ENCODE peak calls at places on chromosomes 5 and 9, in ten cellular contexts. V is endothelial cell, Z is HCT116, Q is mesothelial cell of epicardium, K is left ventricle myocardium inferior, P is epithelial cell of proximal tubule, H is tibial nerve, D is body of pancreas, T is lung, U is cardiac fibroblast. B is an unnamed sample.

GRCh38 chr9:95515272-95516113 is 1.3 kb downstream of the PTCH1 start:
- DNase-seq in V (peak; percentile 62), Z (no peak), Q (no peak), K (no peak), P (no peak), H (no peak), D (peak; percentile 25), T (no peak), U (no peak), B (peak; percentile 39)

GRCh38 chr5:113005454-113005853 is 28.9 kb downstream of the DCP2 start:
- DNase-seq in V (no peak), Z (no peak), Q (no peak), K (no peak), P (no peak), H (no peak), D (no peak), T (no peak), U (peak; percentile 77), B (no peak)

GRCh38 chr5:52786937-52787599 is 648 bp upstream of the ITGA1 start:
- DNase-seq in V (no peak), Z (peak; percentile 50), Q (no peak), K (no peak), P (no peak), H (no peak), D (peak; percentile 55), T (peak; percentile 36), U (peak; percentile 38), B (peak; percentile 71)

GRCh38 chr5:32100230-32100629 is 73.9 kb downstream of the GOLPH3 start:
- DNase-seq in V (peak; percentile 33), Z (no peak), Q (no peak), K (no peak), P (no peak), H (no peak), D (no peak), T (no peak), U (no peak), B (no peak)

GRCh38 chr9:116157436-116158138 is 4.0 kb downstream of the PAPPA start:
- DNase-seq in V (no peak), Z (no peak), Q (no peak), K (no peak), P (no peak), H (no peak), D (no peak), T (no peak), U (peak; percentile 63), B (no peak)

GRCh38 chr5:17314907-17315471 is 97.6 kb downstream of the BASP1 start:
- DNase-seq in V (no peak), Z (no peak), Q (no peak), K (no peak), P (no peak), H (no peak), D (no peak), T (no peak), U (peak; percentile 56), B (no peak)

GRCh38 chr9:26947736-26948135 is 694 bp upstream of the PLAA start:
- DNase-seq in V (no peak), Z (no peak), Q (no peak), K (no peak), P (no peak), H (no peak), D (no peak), T (no peak), U (no peak), B (no peak)

GRCh38 chr5:124492444-124493224 is 253.8 kb downstream of the ZNF608 start:
- DNase-seq in V (no peak), Z (no peak), Q (no peak), K (no peak), P (no peak), H (no peak), D (no peak), T (no peak), U (no peak), B (no peak)

GRCh38 chr5:134396274-134396673 is 15.4 kb downstream of the CDKN2AIPNL start:
- DNase-seq in V (no peak), Z (no peak), Q (no peak), K (no peak), P (no peak), H (no peak), D (no peak), T (no peak), U (no peak), B (no peak)

GRCh38 chr5:149420509-149421371 is 41.6 kb upstream of the IL17B start:
- DNase-seq in V (no peak), Z (no peak), Q (no peak), K (no peak), P (no peak), H (no peak), D (no peak), T (no peak), U (peak; percentile 73), B (no peak)

GRCh38 chr5:107806705-107807104 is 136.0 kb upstream of the EFNA5 start:
- DNase-seq in V (no peak), Z (peak; percentile 19), Q (no peak), K (no peak), P (peak; percentile 62), H (no peak), D (no peak), T (no peak), U (no peak), B (no peak)

DNA sequence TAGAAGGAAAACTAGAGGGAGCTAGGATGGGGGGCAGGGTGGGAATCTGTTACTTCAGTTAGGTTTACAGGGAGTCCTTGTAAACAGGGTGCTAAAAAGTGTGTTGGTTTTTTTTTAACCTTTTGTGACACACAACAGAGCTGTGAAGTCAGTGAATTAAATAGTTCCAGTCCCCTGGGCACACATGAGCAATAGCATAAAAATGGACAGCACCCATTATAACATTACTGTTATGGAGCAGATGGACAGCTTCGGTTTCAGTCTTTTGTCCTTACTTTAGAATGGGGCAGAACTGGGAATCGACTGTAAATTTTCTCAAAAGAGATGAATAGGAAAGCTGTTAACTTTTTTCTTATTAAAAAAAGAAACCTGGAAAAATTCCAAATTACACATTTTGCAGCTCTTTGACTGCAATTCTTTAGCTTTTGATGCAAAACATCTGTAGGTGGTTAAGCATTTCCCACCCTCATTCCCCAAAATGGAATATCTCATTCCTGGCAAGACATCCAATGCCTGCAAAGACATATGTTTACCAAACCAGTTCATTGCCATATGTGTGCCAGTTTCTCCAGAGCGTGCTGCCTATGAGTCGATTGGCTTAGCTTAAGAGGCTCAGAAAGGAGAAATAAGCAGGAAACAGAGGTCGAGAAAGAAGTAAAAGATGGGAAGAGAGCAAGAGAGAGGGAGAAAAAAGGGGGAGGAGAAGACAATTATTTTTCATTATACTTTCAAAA is 212.3 kb upstream of the TMEM161B start:
- DNase-seq in V (no peak), Z (no peak), Q (no peak), K (no peak), P (no peak), H (no peak), D (no peak), T (no peak), U (peak; percentile 3), B (no peak)
- TF ChIP-seq CTCF in V (no peak), Z (no peak), Q (no peak), K (no peak), P (no peak), H (no peak), D (no peak), T (no peak), U (no peak), B (no peak)

DNA sequence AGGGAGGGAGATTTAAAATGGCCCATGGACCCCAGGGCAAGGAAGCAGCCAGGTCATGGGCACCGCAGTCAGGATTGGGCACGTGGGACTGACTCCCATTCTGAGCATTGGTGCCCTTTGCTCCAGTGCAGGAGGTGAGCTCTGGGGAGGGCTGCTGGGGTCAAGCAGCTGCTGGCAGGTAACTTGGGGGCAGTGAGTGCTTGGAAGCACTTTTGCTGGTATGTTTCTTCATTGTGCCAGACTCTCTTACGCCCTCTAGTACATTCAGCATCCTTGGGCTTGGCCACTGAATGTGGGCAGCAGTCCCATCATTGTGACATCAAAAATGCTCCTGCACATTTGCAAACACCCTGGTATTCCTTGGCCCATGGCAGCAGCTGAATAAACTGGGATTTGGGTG is 32.7 kb downstream of the PRRC2B start:
- DNase-seq in V (no peak), Z (no peak), Q (no peak), K (no peak), P (no peak), H (no peak), D (no peak), T (no peak), U (no peak), B (no peak)
- TF ChIP-seq CTCF in V (no peak), Z (no peak), Q (no peak), K (no peak), P (no peak), H (no peak), D (no peak), T (no peak), U (no peak), B (no peak)

DNA sequence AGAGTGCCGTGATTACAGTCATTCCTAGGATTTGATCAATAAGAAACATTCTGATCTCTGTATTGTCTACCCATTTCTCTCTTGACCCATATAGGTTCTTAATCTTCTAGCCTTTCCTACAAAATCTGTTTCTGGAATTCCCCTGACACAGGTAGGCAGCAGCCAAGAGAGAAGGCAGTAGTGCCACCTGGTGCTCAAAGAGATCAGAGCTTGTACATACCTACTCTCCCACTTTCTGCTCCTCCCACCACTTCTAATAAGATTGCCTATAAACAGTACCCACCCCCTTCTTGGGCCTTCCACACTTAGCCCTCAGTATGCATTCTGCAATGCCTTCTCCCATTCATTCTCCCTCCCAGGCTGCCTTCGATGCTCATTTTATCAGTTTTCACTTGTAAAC is 117.4 kb upstream of the RORB start:
- DNase-seq in V (peak; percentile 47), Z (peak; percentile 2), Q (no peak), K (no peak), P (peak; percentile 15), H (no peak), D (peak; percentile 21), T (no peak), U (no peak), B (no peak)
- TF ChIP-seq CTCF in V (no peak), Z (no peak), Q (peak; percentile 10), K (peak; percentile 27), P (peak; percentile 82), H (no peak), D (peak; percentile 47), T (no peak), U (no peak), B (no peak)

GRCh38 chr5:62590396-62590795 is 11.8 kb downstream of the LRRC70 start:
- DNase-seq in V (no peak), Z (no peak), Q (no peak), K (no peak), P (no peak), H (no peak), D (no peak), T (no peak), U (no peak), B (no peak)

GRCh38 chr5:62587737-62588136 is 9.1 kb downstream of the LRRC70 start:
- DNase-seq in V (no peak), Z (no peak), Q (no peak), K (no peak), P (no peak), H (no peak), D (no peak), T (no peak), U (peak; percentile 44), B (no peak)

GRCh38 chr5:62588668-62589067 is 10.0 kb downstream of the LRRC70 start:
- DNase-seq in V (no peak), Z (no peak), Q (no peak), K (no peak), P (no peak), H (no peak), D (no peak), T (no peak), U (no peak), B (no peak)

GRCh38 chr5:62592558-62592957 is 13.9 kb downstream of the LRRC70 start:
- DNase-seq in V (no peak), Z (no peak), Q (no peak), K (no peak), P (no peak), H (no peak), D (no peak), T (peak; percentile 30), U (peak; percentile 28), B (no peak)

GRCh38 chr5:62589504-62589903 is 10.9 kb downstream of the LRRC70 start:
- DNase-seq in V (no peak), Z (no peak), Q (no peak), K (no peak), P (no peak), H (no peak), D (no peak), T (no peak), U (no peak), B (no peak)
- TF ChIP-seq CTCF in V (no peak), Z (no peak), Q (no peak), K (no peak), P (peak; percentile 3), H (no peak), D (no peak), T (no peak), U (no peak), B (no peak)